ENCODE peak calls at places on chromosomes 2 and 18, in five cellular contexts. M, H, E, P and S are unnamed samples. For H3K4me1 and H3K27me3, the result is how much of the 10 kb centered on the place peaks cover.

GRCh38 chr18:70419526-70419925 is 130.7 kb downstream of the SOCS6 start:
- DNase-seq in M (no peak), H (no peak), E (no peak), P (no peak), S (no peak)

GRCh38 chr2:156329922-156330726 is 2.4 kb downstream of the NR4A2 start:
- DNase-seq in M (no peak), H (no peak), E (no peak), P (no peak), S (peak)

GRCh38 chr2:21469158-21469557 is 345.4 kb downstream of the TDRD15 start:
- DNase-seq in M (no peak), H (no peak), E (no peak), P (no peak), S (no peak)

GRCh38 chr2:240584486-240585031 is 2.0 kb upstream of the CAPN10 start:
- DNase-seq in M (no peak), H (no peak), E (no peak), P (peak), S (no peak)

GRCh38 chr2:214543386-214543955 is 132.6 kb downstream of the VWC2L start:
- DNase-seq in M (no peak), H (no peak), E (no peak), P (no peak), S (no peak)

GRCh38 chr18:45110577-45111506 is 430.2 kb downstream of the SETBP1 start:
- DNase-seq in M (peak), H (no peak), E (no peak), P (peak), S (peak)

GRCh38 chr18:62710417-62710816 is 4.9 kb upstream of the PHLPP1 start:
- DNase-seq in M (no peak), H (no peak), E (no peak), P (no peak), S (no peak)

GRCh38 chr2:180411631-180412030 is 404.5 kb upstream of the CWC22 start:
- DNase-seq in M (no peak), H (no peak), E (no peak), P (no peak), S (no peak)

GRCh38 chr2:172556284-172557033 is 569 bp downstream of the PDK1 start:
- DNase-seq in M (peak), H (peak), E (peak), P (peak), S (peak)

GRCh38 chr2:120238728-120239487 is 13.7 kb upstream of the RALB start:
- DNase-seq in M (no peak), H (peak), E (no peak), P (no peak), S (peak)

GRCh38 chr2:69770193-69770702 is 28.3 kb downstream of the ANXA4 start:
- DNase-seq in M (no peak), H (peak), E (peak), P (no peak), S (no peak)

GRCh38 chr18:27604583-27604982 is 419.5 kb upstream of the CHST9 start:
- DNase-seq in M (no peak), H (no peak), E (no peak), P (no peak), S (no peak)

GRCh38 chr2:69046221-69046662 is 33.3 kb downstream of the ANTXR1 start:
- DNase-seq in M (no peak), H (no peak), E (no peak), P (no peak), S (no peak)

GRCh38 chr2:223725494-223725893 is 111.9 kb downstream of the AP1S3 start:
- DNase-seq in M (peak), H (peak), E (peak), P (peak), S (peak)

DNA sequence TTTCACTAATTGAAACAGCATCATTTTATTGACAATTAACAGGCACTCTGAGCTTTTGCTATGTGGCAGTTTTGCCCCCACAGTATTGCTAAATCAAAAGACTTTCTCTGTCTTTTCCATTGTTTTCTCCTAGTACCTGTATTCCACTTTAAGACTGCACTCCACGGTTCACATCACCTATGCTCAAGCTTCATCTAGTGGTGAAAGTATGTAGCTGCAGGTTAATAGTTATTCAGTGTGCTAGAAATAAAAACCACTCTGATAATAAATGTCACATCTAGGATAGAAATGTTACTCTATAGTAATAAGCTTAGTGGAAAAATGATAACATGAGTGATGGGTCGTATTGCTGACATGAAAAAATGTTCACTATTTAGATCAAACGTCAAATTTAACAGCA is 24.6 kb downstream of the ARL6IP6 start:
- DNase-seq in M (no peak), H (peak), E (no peak), P (no peak), S (no peak)
- TF ChIP-seq CTCF in M (peak), H (peak), E (peak), P (peak), S (no peak)

GRCh38 chr2:44934962-44935853 is 6.3 kb upstream of the SIX3 start:
- DNase-seq in M (no peak), H (no peak), E (no peak), P (no peak), S (no peak)
- H3K4me1 ChIP-seq in M (under half), H (under half), E (under half), P (under half), S (under half)

DNA sequence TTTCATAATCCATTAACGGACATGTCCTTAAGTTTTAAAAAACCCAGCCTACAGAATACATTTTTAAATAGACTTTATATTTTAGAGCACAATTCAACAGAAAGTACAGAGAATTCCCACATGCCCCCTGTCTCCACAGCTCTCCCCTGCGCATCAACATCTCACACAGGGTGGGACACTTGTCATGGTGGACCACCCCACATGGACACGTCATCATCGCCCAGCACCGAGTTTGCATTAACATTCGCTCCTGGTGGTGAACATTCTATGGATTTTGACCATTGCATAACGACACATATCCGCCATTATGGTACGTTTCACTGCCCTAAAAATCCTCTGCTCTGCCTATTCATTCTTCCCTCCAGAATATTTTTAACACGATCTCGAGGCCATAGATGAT is 1.1 kb upstream of the KCNF1 start:
- DNase-seq in M (no peak), H (no peak), E (no peak), P (no peak), S (no peak)
- H3K27me3 ChIP-seq in M (under half), H (under half), E (under half), P (under half), S (under half)

GRCh38 chr2:231707625-231708049 is 688 bp upstream of the PTMA start:
- DNase-seq in M (peak), H (peak), E (peak), P (no peak), S (no peak)

GRCh38 chr2:231709636-231709980 is 1.3 kb downstream of the PTMA start:
- DNase-seq in M (peak), H (no peak), E (peak), P (peak), S (peak)

GRCh38 chr2:231708773-231709635 is 679 bp downstream of the PTMA start:
- DNase-seq in M (peak), H (no peak), E (peak), P (peak), S (peak)

GRCh38 chr2:231706731-231707624 is 1.3 kb upstream of the PTMA start:
- DNase-seq in M (peak), H (peak), E (peak), P (peak), S (peak)

GRCh38 chr2:231708050-231708772 is at the start of gene PTMA:
- DNase-seq in M (peak), H (peak), E (peak), P (peak), S (peak)
- TF ChIP-seq CTCF in M (peak), H (no peak), E (no peak), P (no peak), S (no peak)

GRCh38 chr2:6793913-6794312 is 71.8 kb downstream of the CMPK2 start:
- DNase-seq in M (no peak), H (no peak), E (no peak), P (no peak), S (no peak)
- H3K4me1 ChIP-seq in M (under half), H (under half), E (under half), P (under half), S (under half)

GRCh38 chr2:128380061-128380889 is 61.6 kb upstream of the HS6ST1 start:
- DNase-seq in M (no peak), H (no peak), E (no peak), P (no peak), S (peak)

GRCh38 chr2:128378231-128379020 is 59.8 kb upstream of the HS6ST1 start:
- DNase-seq in M (no peak), H (no peak), E (no peak), P (no peak), S (peak)

GRCh38 chr2:128377071-128377910 is 58.6 kb upstream of the HS6ST1 start:
- DNase-seq in M (no peak), H (no peak), E (no peak), P (no peak), S (peak)

GRCh38 chr2:128381001-128381938 is 62.6 kb upstream of the HS6ST1 start:
- DNase-seq in M (no peak), H (no peak), E (no peak), P (no peak), S (peak)

GRCh38 chr2:128379021-128380005 is 60.6 kb upstream of the HS6ST1 start:
- DNase-seq in M (peak), H (no peak), E (peak), P (peak), S (peak)
- H3K27me3 ChIP-seq in M (under half), H (under half), E (under half), P (under half), S (under half)